ENCODE peak calls at places on chromosome 21, in eight cellular contexts. One of them, this sample, is unnamed.

GRCh38 chr21:37557261-37557950 is 190.8 kb downstream of the DYRK1A start:
- DNase-seq in CD4-positive, alpha-beta T cell: no peak
- DNase-seq in left ventricle myocardium inferior: no peak
- DNase-seq in A673: no peak
- DNase-seq in right atrium auricular region: no peak
- DNase-seq in WERI-Rb-1: no peak
- DNase-seq in kidney: no peak
- DNase-seq in K562: no peak
- DNase-seq in this sample: no peak

GRCh38 chr21:39637971-39638628 is 25.4 kb downstream of the B3GALT5 start:
- DNase-seq in kidney: no peak
- DNase-seq in right atrium auricular region: no peak
- DNase-seq in WERI-Rb-1: no peak
- DNase-seq in CD4-positive, alpha-beta T cell: no peak
- DNase-seq in A673: no peak
- DNase-seq in left ventricle myocardium inferior: no peak
- DNase-seq in K562: no peak
- DNase-seq in this sample: no peak

GRCh38 chr21:32624726-32625125 is 12.5 kb upstream of the CFAP298 start:
- DNase-seq in A673: no peak
- DNase-seq in WERI-Rb-1: no peak
- DNase-seq in right atrium auricular region: no peak
- DNase-seq in left ventricle myocardium inferior: no peak
- DNase-seq in CD4-positive, alpha-beta T cell: no peak
- DNase-seq in kidney: no peak
- DNase-seq in K562: no peak
- DNase-seq in this sample: no peak

GRCh38 chr21:16578912-16579311 is 849.1 kb downstream of the USP25 start:
- DNase-seq in kidney: no peak
- DNase-seq in A673: no peak
- DNase-seq in right atrium auricular region: no peak
- DNase-seq in CD4-positive, alpha-beta T cell: no peak
- DNase-seq in K562: no peak
- DNase-seq in left ventricle myocardium inferior: no peak
- DNase-seq in WERI-Rb-1: no peak
- DNase-seq in this sample: no peak

GRCh38 chr21:29360799-29361765 is 62.4 kb downstream of the BACH1 start:
- DNase-seq in WERI-Rb-1: no peak
- DNase-seq in CD4-positive, alpha-beta T cell: no peak
- DNase-seq in A673: no peak
- DNase-seq in K562: no peak
- DNase-seq in right atrium auricular region: no peak
- DNase-seq in left ventricle myocardium inferior: no peak
- DNase-seq in kidney: no peak
- DNase-seq in this sample: no peak

GRCh38 chr21:33458861-33459260 is 20.9 kb downstream of the TMEM50B start:
- DNase-seq in A673: no peak
- DNase-seq in WERI-Rb-1: no peak
- DNase-seq in kidney: no peak
- DNase-seq in right atrium auricular region: no peak
- DNase-seq in K562: no peak
- DNase-seq in left ventricle myocardium inferior: no peak
- DNase-seq in CD4-positive, alpha-beta T cell: no peak
- DNase-seq in this sample: no peak

GRCh38 chr21:33036430-33037162 is 10.9 kb downstream of the OLIG2 start:
- DNase-seq in left ventricle myocardium inferior: peak
- DNase-seq in kidney: peak
- DNase-seq in A673: no peak
- DNase-seq in right atrium auricular region: no peak
- DNase-seq in WERI-Rb-1: no peak
- DNase-seq in CD4-positive, alpha-beta T cell: no peak
- DNase-seq in K562: no peak
- DNase-seq in this sample: no peak

GRCh38 chr21:43937051-43937832 is 72.2 kb downstream of the AGPAT3 start:
- DNase-seq in WERI-Rb-1: no peak
- DNase-seq in right atrium auricular region: no peak
- DNase-seq in left ventricle myocardium inferior: no peak
- DNase-seq in A673: no peak
- DNase-seq in kidney: no peak
- DNase-seq in CD4-positive, alpha-beta T cell: no peak
- DNase-seq in K562: peak
- DNase-seq in this sample: no peak

GRCh38 chr21:32329331-32329730 is 30.7 kb downstream of the MRAP start:
- DNase-seq in A673: no peak
- DNase-seq in K562: no peak
- DNase-seq in right atrium auricular region: no peak
- DNase-seq in left ventricle myocardium inferior: no peak
- DNase-seq in CD4-positive, alpha-beta T cell: no peak
- DNase-seq in WERI-Rb-1: no peak
- DNase-seq in kidney: no peak
- DNase-seq in this sample: no peak

GRCh38 chr21:29181799-29182470 is 51.5 kb downstream of the MAP3K7CL start:
- DNase-seq in left ventricle myocardium inferior: no peak
- DNase-seq in right atrium auricular region: no peak
- DNase-seq in K562: no peak
- DNase-seq in CD4-positive, alpha-beta T cell: no peak
- DNase-seq in A673: peak
- DNase-seq in WERI-Rb-1: no peak
- DNase-seq in kidney: no peak
- DNase-seq in this sample: no peak

GRCh38 chr21:44785620-44786344 is 15.8 kb downstream of the UBE2G2 start:
- DNase-seq in right atrium auricular region: no peak
- DNase-seq in CD4-positive, alpha-beta T cell: no peak
- DNase-seq in A673: peak
- DNase-seq in kidney: no peak
- DNase-seq in WERI-Rb-1: no peak
- DNase-seq in left ventricle myocardium inferior: no peak
- DNase-seq in K562: no peak
- DNase-seq in this sample: no peak

GRCh38 chr21:32412998-32413504 is 545 bp downstream of the EVA1C start:
- DNase-seq in K562: no peak
- DNase-seq in A673: peak
- DNase-seq in right atrium auricular region: peak
- DNase-seq in WERI-Rb-1: peak
- DNase-seq in left ventricle myocardium inferior: peak
- DNase-seq in kidney: peak
- DNase-seq in CD4-positive, alpha-beta T cell: no peak
- DNase-seq in this sample: no peak

GRCh38 chr21:43702785-43703067 is 16.2 kb upstream of the PDXK start:
- DNase-seq in kidney: no peak
- DNase-seq in right atrium auricular region: no peak
- DNase-seq in CD4-positive, alpha-beta T cell: no peak
- DNase-seq in K562: no peak
- DNase-seq in left ventricle myocardium inferior: no peak
- DNase-seq in A673: no peak
- DNase-seq in WERI-Rb-1: no peak
- DNase-seq in this sample: no peak

GRCh38 chr21:27513016-27513415 is 546.1 kb upstream of the ADAMTS5 start:
- DNase-seq in kidney: no peak
- DNase-seq in CD4-positive, alpha-beta T cell: no peak
- DNase-seq in left ventricle myocardium inferior: no peak
- DNase-seq in right atrium auricular region: no peak
- DNase-seq in A673: no peak
- DNase-seq in K562: no peak
- DNase-seq in WERI-Rb-1: no peak
- DNase-seq in this sample: no peak

GRCh38 chr21:32888971-32889370 is 117.4 kb upstream of the PAXBP1 start:
- DNase-seq in WERI-Rb-1: no peak
- DNase-seq in kidney: no peak
- DNase-seq in A673: no peak
- DNase-seq in left ventricle myocardium inferior: no peak
- DNase-seq in CD4-positive, alpha-beta T cell: no peak
- DNase-seq in K562: no peak
- DNase-seq in right atrium auricular region: no peak
- DNase-seq in this sample: no peak

GRCh38 chr21:27101533-27101932 is 134.6 kb upstream of the ADAMTS5 start:
- DNase-seq in left ventricle myocardium inferior: no peak
- DNase-seq in CD4-positive, alpha-beta T cell: no peak
- DNase-seq in kidney: no peak
- DNase-seq in K562: no peak
- DNase-seq in WERI-Rb-1: no peak
- DNase-seq in right atrium auricular region: no peak
- DNase-seq in A673: no peak
- DNase-seq in this sample: no peak

GRCh38 chr21:21688877-21689276 is 690.7 kb downstream of the NCAM2 start:
- DNase-seq in left ventricle myocardium inferior: no peak
- DNase-seq in WERI-Rb-1: peak
- DNase-seq in kidney: peak
- DNase-seq in CD4-positive, alpha-beta T cell: no peak
- DNase-seq in right atrium auricular region: no peak
- DNase-seq in A673: peak
- DNase-seq in K562: no peak
- DNase-seq in this sample: no peak

GRCh38 chr21:40841524-40842196 is 5.3 kb downstream of the DSCAM start:
- DNase-seq in CD4-positive, alpha-beta T cell: no peak
- DNase-seq in K562: no peak
- DNase-seq in right atrium auricular region: no peak
- DNase-seq in kidney: peak
- DNase-seq in left ventricle myocardium inferior: peak
- DNase-seq in WERI-Rb-1: peak
- DNase-seq in A673: peak
- DNase-seq in this sample: peak

GRCh38 chr21:29433366-29434059 is 134.8 kb downstream of the BACH1 start:
- DNase-seq in K562: no peak
- DNase-seq in left ventricle myocardium inferior: no peak
- DNase-seq in kidney: no peak
- DNase-seq in WERI-Rb-1: no peak
- DNase-seq in right atrium auricular region: no peak
- DNase-seq in A673: no peak
- DNase-seq in CD4-positive, alpha-beta T cell: no peak
- DNase-seq in this sample: no peak

GRCh38 chr21:39341249-39341923 is 7.5 kb downstream of the HMGN1 start:
- DNase-seq in right atrium auricular region: no peak
- DNase-seq in WERI-Rb-1: no peak
- DNase-seq in K562: no peak
- DNase-seq in kidney: no peak
- DNase-seq in CD4-positive, alpha-beta T cell: no peak
- DNase-seq in left ventricle myocardium inferior: no peak
- DNase-seq in A673: no peak
- DNase-seq in this sample: no peak

GRCh38 chr21:39610705-39611104 is 2.0 kb upstream of the B3GALT5 start:
- DNase-seq in left ventricle myocardium inferior: no peak
- DNase-seq in A673: peak
- DNase-seq in kidney: no peak
- DNase-seq in WERI-Rb-1: no peak
- DNase-seq in CD4-positive, alpha-beta T cell: no peak
- DNase-seq in right atrium auricular region: no peak
- DNase-seq in K562: no peak
- DNase-seq in this sample: no peak

GRCh38 chr21:17726047-17726446 is 93.1 kb downstream of the C21orf91 start:
- DNase-seq in WERI-Rb-1: peak
- DNase-seq in left ventricle myocardium inferior: no peak
- DNase-seq in K562: no peak
- DNase-seq in A673: no peak
- DNase-seq in right atrium auricular region: no peak
- DNase-seq in kidney: no peak
- DNase-seq in CD4-positive, alpha-beta T cell: no peak
- DNase-seq in this sample: no peak

GRCh38 chr21:46119565-46120271 is 21.8 kb downstream of the COL6A2 start:
- DNase-seq in A673: no peak
- DNase-seq in right atrium auricular region: no peak
- DNase-seq in CD4-positive, alpha-beta T cell: no peak
- DNase-seq in WERI-Rb-1: no peak
- DNase-seq in left ventricle myocardium inferior: peak
- DNase-seq in K562: no peak
- DNase-seq in kidney: peak
- DNase-seq in this sample: no peak
- H3K27ac ChIP-seq in A673: no peak
- H3K27ac ChIP-seq in right atrium auricular region: no peak
- H3K27ac ChIP-seq in CD4-positive, alpha-beta T cell: no peak
- H3K27ac ChIP-seq in WERI-Rb-1: no peak
- H3K27ac ChIP-seq in left ventricle myocardium inferior: peak
- H3K27ac ChIP-seq in K562: no peak
- H3K27ac ChIP-seq in kidney: no peak
- H3K27ac ChIP-seq in this sample: no peak

DNA sequence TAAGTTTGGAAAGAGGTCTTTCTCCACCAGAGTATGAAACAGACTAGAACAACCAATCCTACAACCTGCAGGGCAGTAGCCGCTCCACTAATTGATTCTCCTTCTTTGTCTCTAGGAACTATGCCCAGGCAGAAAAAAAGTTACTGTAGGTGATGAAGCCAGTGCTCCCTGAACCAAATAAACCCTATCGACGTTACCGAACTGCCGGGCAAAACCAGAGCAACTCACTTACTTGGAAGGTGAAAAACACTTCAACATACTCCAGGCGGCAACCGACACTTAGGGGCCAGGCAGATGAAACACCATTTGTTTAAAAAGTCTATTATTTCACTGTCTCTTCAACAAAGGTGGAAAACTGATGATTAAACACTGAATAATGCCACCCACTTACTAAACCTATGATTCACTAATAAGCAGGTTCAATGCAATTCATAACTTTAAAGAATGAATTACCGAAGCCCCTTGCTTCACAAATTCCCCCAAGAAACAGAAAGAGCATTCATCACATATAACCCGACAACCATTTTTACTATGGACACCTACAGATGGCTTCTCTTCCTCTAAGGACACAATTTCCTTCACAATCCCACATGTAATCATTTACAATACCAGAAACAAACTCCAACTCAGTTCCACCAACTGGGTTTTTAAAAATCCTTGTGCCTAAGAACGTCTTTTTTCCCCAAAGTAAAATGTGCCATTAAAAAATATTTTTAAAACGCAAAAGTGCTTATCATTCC is 1.5 kb downstream of the NRIP1 start:
- DNase-seq in K562: no peak
- DNase-seq in left ventricle myocardium inferior: no peak
- DNase-seq in WERI-Rb-1: no peak
- DNase-seq in kidney: no peak
- DNase-seq in CD4-positive, alpha-beta T cell: no peak
- DNase-seq in A673: no peak
- DNase-seq in right atrium auricular region: no peak
- DNase-seq in this sample: no peak
- H3K27ac ChIP-seq in K562: peak
- H3K27ac ChIP-seq in left ventricle myocardium inferior: peak
- H3K27ac ChIP-seq in WERI-Rb-1: peak
- H3K27ac ChIP-seq in kidney: peak
- H3K27ac ChIP-seq in CD4-positive, alpha-beta T cell: peak
- H3K27ac ChIP-seq in A673: peak
- H3K27ac ChIP-seq in right atrium auricular region: peak
- H3K27ac ChIP-seq in this sample: no peak

DNA sequence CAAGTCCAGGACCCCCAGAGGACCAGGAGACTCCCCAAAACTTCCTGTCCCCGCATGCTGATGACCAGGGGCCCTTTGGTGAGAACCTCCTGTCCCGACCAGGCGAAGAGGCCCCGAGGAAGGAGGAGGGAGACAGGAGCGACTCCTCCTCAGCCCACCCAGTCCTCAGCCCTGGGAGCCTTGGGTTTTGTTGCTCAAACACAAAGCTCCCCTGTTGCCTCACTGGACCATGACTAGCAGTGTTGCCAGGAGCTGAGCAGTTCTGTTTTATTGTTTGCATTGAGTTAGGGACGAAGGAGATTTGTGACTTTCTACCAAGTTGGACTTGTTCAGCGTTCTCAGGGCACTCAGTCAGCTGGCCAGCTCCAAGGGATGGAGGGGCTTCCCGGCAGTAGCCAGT is 10.0 kb downstream of the UMODL1 start:
- DNase-seq in WERI-Rb-1: no peak
- DNase-seq in CD4-positive, alpha-beta T cell: no peak
- DNase-seq in right atrium auricular region: no peak
- DNase-seq in left ventricle myocardium inferior: no peak
- DNase-seq in A673: no peak
- DNase-seq in kidney: peak
- DNase-seq in K562: no peak
- DNase-seq in this sample: no peak
- H3K27ac ChIP-seq in WERI-Rb-1: no peak
- H3K27ac ChIP-seq in CD4-positive, alpha-beta T cell: no peak
- H3K27ac ChIP-seq in right atrium auricular region: no peak
- H3K27ac ChIP-seq in left ventricle myocardium inferior: no peak
- H3K27ac ChIP-seq in A673: no peak
- H3K27ac ChIP-seq in kidney: no peak
- H3K27ac ChIP-seq in K562: no peak
- H3K27ac ChIP-seq in this sample: no peak

GRCh38 chr21:36260030-36260787 is 59.8 kb upstream of the MORC3 start:
- DNase-seq in right atrium auricular region: no peak
- DNase-seq in CD4-positive, alpha-beta T cell: peak
- DNase-seq in left ventricle myocardium inferior: no peak
- DNase-seq in K562: peak
- DNase-seq in A673: peak
- DNase-seq in WERI-Rb-1: no peak
- DNase-seq in kidney: peak
- DNase-seq in this sample: peak
- H3K27ac ChIP-seq in right atrium auricular region: peak
- H3K27ac ChIP-seq in CD4-positive, alpha-beta T cell: no peak
- H3K27ac ChIP-seq in left ventricle myocardium inferior: peak
- H3K27ac ChIP-seq in K562: no peak
- H3K27ac ChIP-seq in A673: peak
- H3K27ac ChIP-seq in WERI-Rb-1: no peak
- H3K27ac ChIP-seq in kidney: peak
- H3K27ac ChIP-seq in this sample: peak